ENCODE peak calls at places on chromosomes 11 and 22, in six cellular contexts. One of them, this sample, is unnamed.

GRCh38 chr11:36051235-36052072 is 107.6 kb downstream of the LDLRAD3 start:
- DNase-seq in WTC11: no peak
- DNase-seq in K562: no peak
- DNase-seq in GM23338: peak
- DNase-seq in HepG2: no peak
- DNase-seq in H1: no peak
- DNase-seq in this sample: no peak

GRCh38 chr11:57073121-57073520 is 84.4 kb downstream of the OR5AK2 start:
- DNase-seq in WTC11: no peak
- DNase-seq in K562: no peak
- DNase-seq in GM23338: no peak
- DNase-seq in HepG2: no peak
- DNase-seq in H1: no peak
- DNase-seq in this sample: no peak

GRCh38 chr22:24564376-24565058 is 8.7 kb downstream of the SNRPD3 start:
- DNase-seq in WTC11: no peak
- DNase-seq in K562: no peak
- DNase-seq in GM23338: no peak
- DNase-seq in HepG2: peak
- DNase-seq in H1: no peak
- DNase-seq in this sample: no peak

GRCh38 chr11:67563354-67564114 is 20.1 kb upstream of the GSTP1 start:
- DNase-seq in WTC11: no peak
- DNase-seq in K562: no peak
- DNase-seq in GM23338: no peak
- DNase-seq in HepG2: no peak
- DNase-seq in H1: no peak
- DNase-seq in this sample: no peak

GRCh38 chr11:118971646-118972045 is at the start of gene FOXR1:
- DNase-seq in WTC11: no peak
- DNase-seq in K562: no peak
- DNase-seq in GM23338: peak
- DNase-seq in HepG2: no peak
- DNase-seq in H1: no peak
- DNase-seq in this sample: no peak

GRCh38 chr22:23204125-23204488 is 23.8 kb downstream of the BCR start:
- DNase-seq in WTC11: no peak
- DNase-seq in K562: no peak
- DNase-seq in GM23338: no peak
- DNase-seq in HepG2: no peak
- DNase-seq in H1: no peak
- DNase-seq in this sample: no peak

GRCh38 chr11:110295487-110296225 is 758 bp downstream of the RDX start:
- DNase-seq in WTC11: peak
- DNase-seq in K562: peak
- DNase-seq in GM23338: peak
- DNase-seq in HepG2: no peak
- DNase-seq in H1: no peak
- DNase-seq in this sample: peak

GRCh38 chr11:78575478-78575877 is 814 bp upstream of the NARS2 start:
- DNase-seq in WTC11: no peak
- DNase-seq in K562: no peak
- DNase-seq in GM23338: peak
- DNase-seq in HepG2: no peak
- DNase-seq in H1: no peak
- DNase-seq in this sample: no peak

GRCh38 chr22:46865052-46865434 is 102.6 kb downstream of the TBC1D22A start:
- DNase-seq in WTC11: no peak
- DNase-seq in K562: no peak
- DNase-seq in GM23338: no peak
- DNase-seq in HepG2: no peak
- DNase-seq in H1: no peak
- DNase-seq in this sample: no peak

GRCh38 chr11:133892584-133893380 is 47.5 kb upstream of the SPATA19 start:
- DNase-seq in WTC11: no peak
- DNase-seq in K562: no peak
- DNase-seq in GM23338: no peak
- DNase-seq in HepG2: no peak
- DNase-seq in H1: no peak
- DNase-seq in this sample: no peak

GRCh38 chr11:23680488-23681230 is 816.2 kb upstream of the LUZP2 start:
- DNase-seq in WTC11: peak
- DNase-seq in K562: no peak
- DNase-seq in GM23338: no peak
- DNase-seq in HepG2: peak
- DNase-seq in H1: no peak
- DNase-seq in this sample: no peak

GRCh38 chr22:36180038-36180880 is 19.7 kb upstream of the APOL3 start:
- DNase-seq in WTC11: peak
- DNase-seq in K562: peak
- DNase-seq in GM23338: peak
- DNase-seq in HepG2: peak
- DNase-seq in H1: peak
- DNase-seq in this sample: no peak

GRCh38 chr11:123561046-123561781 is 93.2 kb downstream of the SCN3B start:
- DNase-seq in WTC11: peak
- DNase-seq in K562: no peak
- DNase-seq in GM23338: peak
- DNase-seq in HepG2: peak
- DNase-seq in H1: no peak
- DNase-seq in this sample: no peak

GRCh38 chr11:70420008-70420464 is 21.7 kb downstream of the CTTN start:
- DNase-seq in WTC11: no peak
- DNase-seq in K562: peak
- DNase-seq in GM23338: no peak
- DNase-seq in HepG2: no peak
- DNase-seq in H1: no peak
- DNase-seq in this sample: no peak

GRCh38 chr11:83265331-83265730 is 20.8 kb downstream of the CCDC90B start:
- DNase-seq in WTC11: no peak
- DNase-seq in K562: no peak
- DNase-seq in GM23338: no peak
- DNase-seq in HepG2: no peak
- DNase-seq in H1: no peak
- DNase-seq in this sample: no peak

GRCh38 chr11:85718126-85718943 is 32.3 kb upstream of the CCDC89 start:
- DNase-seq in WTC11: no peak
- DNase-seq in K562: no peak
- DNase-seq in GM23338: no peak
- DNase-seq in HepG2: no peak
- DNase-seq in H1: no peak
- DNase-seq in this sample: no peak

GRCh38 chr11:39668640-39669039 is 1790.8 kb downstream of the LRRC4C start:
- DNase-seq in WTC11: no peak
- DNase-seq in K562: no peak
- DNase-seq in GM23338: no peak
- DNase-seq in HepG2: no peak
- DNase-seq in H1: no peak
- DNase-seq in this sample: no peak

GRCh38 chr11:116840746-116841296 is 3.4 kb upstream of the APOA1 start:
- DNase-seq in WTC11: no peak
- DNase-seq in K562: no peak
- DNase-seq in GM23338: no peak
- DNase-seq in HepG2: peak
- DNase-seq in H1: no peak
- DNase-seq in this sample: no peak

GRCh38 chr11:47433991-47434786 is 8.0 kb upstream of the PSMC3 start:
- DNase-seq in WTC11: no peak
- DNase-seq in K562: no peak
- DNase-seq in GM23338: no peak
- DNase-seq in HepG2: no peak
- DNase-seq in H1: no peak
- DNase-seq in this sample: no peak

GRCh38 chr22:46923394-46923793 is 160.9 kb downstream of the TBC1D22A start:
- DNase-seq in WTC11: no peak
- DNase-seq in K562: no peak
- DNase-seq in GM23338: no peak
- DNase-seq in HepG2: no peak
- DNase-seq in H1: no peak
- DNase-seq in this sample: no peak

GRCh38 chr11:1557904-1558831 is 13.9 kb downstream of the DUSP8 start:
- DNase-seq in WTC11: no peak
- DNase-seq in K562: no peak
- DNase-seq in GM23338: no peak
- DNase-seq in HepG2: no peak
- DNase-seq in H1: no peak
- DNase-seq in this sample: no peak

GRCh38 chr11:70270877-70271634 is 566 bp downstream of the PPFIA1 start:
- DNase-seq in WTC11: peak
- DNase-seq in K562: peak
- DNase-seq in GM23338: peak
- DNase-seq in HepG2: peak
- DNase-seq in H1: no peak
- DNase-seq in this sample: no peak

GRCh38 chr11:2358754-2359444 is 18.2 kb upstream of the CD81 start:
- DNase-seq in WTC11: no peak
- DNase-seq in K562: no peak
- DNase-seq in GM23338: no peak
- DNase-seq in HepG2: no peak
- DNase-seq in H1: no peak
- DNase-seq in this sample: no peak

DNA sequence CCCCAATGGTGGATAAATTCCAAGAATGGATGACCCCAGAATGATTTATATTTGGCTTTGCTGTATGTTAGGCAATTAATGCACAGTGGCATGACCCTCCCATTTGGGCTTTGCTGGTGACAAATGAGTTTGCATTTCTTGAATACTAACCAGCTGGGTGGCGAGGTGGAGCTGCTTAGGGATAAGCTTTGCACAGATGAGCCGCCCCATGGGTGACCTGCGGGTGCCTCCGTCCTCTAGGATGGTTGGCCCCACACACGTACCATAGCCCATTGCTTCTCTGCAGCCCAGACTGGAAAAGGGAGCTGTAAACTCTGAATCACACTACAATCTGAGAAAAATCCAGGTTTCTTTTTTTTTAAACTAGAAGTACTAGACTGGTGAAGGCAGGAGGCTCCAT is 94.6 kb downstream of the NTM start:
- DNase-seq in WTC11: no peak
- DNase-seq in K562: no peak
- DNase-seq in GM23338: no peak
- DNase-seq in HepG2: no peak
- DNase-seq in H1: no peak
- DNase-seq in this sample: no peak
- TF ChIP-seq CREB1 in WTC11: no peak
- TF ChIP-seq CREB1 in K562: no peak
- TF ChIP-seq CREB1 in GM23338: no peak
- TF ChIP-seq CREB1 in HepG2: no peak
- TF ChIP-seq CREB1 in H1: no peak
- TF ChIP-seq CREB1 in this sample: no peak

GRCh38 chr11:17540807-17541206 is 3.4 kb downstream of the USH1C start:
- DNase-seq in WTC11: no peak
- DNase-seq in K562: no peak
- DNase-seq in GM23338: no peak
- DNase-seq in HepG2: no peak
- DNase-seq in H1: no peak
- DNase-seq in this sample: no peak

GRCh38 chr11:17541330-17541885 is 2.8 kb downstream of the USH1C start:
- DNase-seq in WTC11: no peak
- DNase-seq in K562: no peak
- DNase-seq in GM23338: no peak
- DNase-seq in HepG2: no peak
- DNase-seq in H1: no peak
- DNase-seq in this sample: no peak

GRCh38 chr11:17538054-17538453 is 6.2 kb downstream of the USH1C start:
- DNase-seq in WTC11: no peak
- DNase-seq in K562: no peak
- DNase-seq in GM23338: no peak
- DNase-seq in HepG2: no peak
- DNase-seq in H1: no peak
- DNase-seq in this sample: no peak

GRCh38 chr11:17537261-17537660 is 7.0 kb downstream of the USH1C start:
- DNase-seq in WTC11: no peak
- DNase-seq in K562: no peak
- DNase-seq in GM23338: no peak
- DNase-seq in HepG2: no peak
- DNase-seq in H1: no peak
- DNase-seq in this sample: no peak

DNA sequence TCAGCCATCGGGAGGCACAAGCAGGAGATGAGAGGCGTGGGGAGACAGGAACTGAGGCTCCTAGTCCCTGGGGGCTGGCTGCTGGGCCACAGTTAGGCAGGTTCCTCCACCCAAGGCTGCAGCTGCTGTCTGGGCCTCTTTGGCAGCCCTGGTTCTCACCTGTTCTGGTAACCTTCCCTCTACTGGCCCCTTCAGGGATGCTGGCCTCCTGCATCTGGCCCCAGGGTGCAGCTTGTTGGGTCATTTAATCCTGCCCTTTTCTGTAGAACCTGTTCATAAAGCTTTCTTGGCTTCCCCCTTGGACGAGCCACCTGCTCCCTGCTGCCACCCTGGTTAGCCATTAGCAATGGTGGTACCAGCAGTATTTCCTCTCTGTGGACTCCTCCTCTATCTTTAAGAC is 5.5 kb downstream of the USH1C start:
- DNase-seq in WTC11: no peak
- DNase-seq in K562: no peak
- DNase-seq in GM23338: no peak
- DNase-seq in HepG2: no peak
- DNase-seq in H1: no peak
- DNase-seq in this sample: no peak
- TF ChIP-seq CREB1 in WTC11: no peak
- TF ChIP-seq CREB1 in K562: no peak
- TF ChIP-seq CREB1 in GM23338: no peak
- TF ChIP-seq CREB1 in HepG2: no peak
- TF ChIP-seq CREB1 in H1: no peak
- TF ChIP-seq CREB1 in this sample: no peak

GRCh38 chr11:19374189-19374588 is 133.4 kb upstream of the E2F8 start:
- DNase-seq in WTC11: no peak
- DNase-seq in K562: no peak
- DNase-seq in GM23338: no peak
- DNase-seq in HepG2: no peak
- DNase-seq in H1: no peak
- DNase-seq in this sample: no peak
- TF ChIP-seq CREB1 in WTC11: no peak
- TF ChIP-seq CREB1 in K562: no peak
- TF ChIP-seq CREB1 in GM23338: no peak
- TF ChIP-seq CREB1 in HepG2: no peak
- TF ChIP-seq CREB1 in H1: no peak
- TF ChIP-seq CREB1 in this sample: no peak

DNA sequence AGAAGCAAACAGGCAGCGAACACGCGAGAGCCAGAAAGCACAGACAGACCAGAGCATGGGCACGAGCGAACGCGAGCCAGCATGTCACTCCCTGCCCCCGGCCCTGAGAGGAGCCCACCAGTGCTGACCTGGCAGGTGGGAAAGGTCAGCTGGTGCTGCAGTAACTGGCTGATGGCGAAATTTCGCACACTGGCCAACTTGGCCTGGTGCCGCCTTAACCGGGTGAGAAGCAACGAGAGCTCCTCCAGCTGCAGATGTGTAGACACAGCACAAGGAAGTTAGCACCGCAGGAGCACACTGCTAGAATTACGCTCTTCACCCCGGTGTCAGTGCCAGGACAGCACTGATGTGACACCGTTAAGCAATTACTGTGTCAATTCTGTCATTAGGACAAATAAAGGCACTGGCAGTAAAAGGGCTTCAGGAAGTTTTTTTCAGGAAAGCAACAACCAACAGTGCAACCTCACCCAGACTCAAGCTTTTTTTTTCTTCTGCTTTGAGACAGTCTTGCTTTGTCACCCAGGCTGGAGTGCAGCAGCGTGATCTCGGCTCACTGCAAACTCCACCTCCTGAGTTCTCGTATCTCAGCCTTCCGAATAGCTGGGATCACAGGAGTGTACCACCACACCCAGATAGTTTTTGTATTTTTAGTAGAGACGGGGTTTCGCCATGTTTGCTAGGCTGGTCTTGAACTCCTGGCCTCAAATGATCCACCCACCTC is 76.8 kb downstream of the C11orf58 start:
- DNase-seq in WTC11: no peak
- DNase-seq in K562: no peak
- DNase-seq in GM23338: no peak
- DNase-seq in HepG2: no peak
- DNase-seq in H1: no peak
- DNase-seq in this sample: no peak
- TF ChIP-seq CREB1 in WTC11: no peak
- TF ChIP-seq CREB1 in K562: no peak
- TF ChIP-seq CREB1 in GM23338: no peak
- TF ChIP-seq CREB1 in HepG2: no peak
- TF ChIP-seq CREB1 in H1: no peak
- TF ChIP-seq CREB1 in this sample: no peak

This sample was measured in GM12878.